ENCODE peak calls at places on chromosomes 16 and 17, in seven cellular contexts. H is coronary artery, O is K562, B is OCI-LY7, F is fibroblast of the aortic adventitia, N is GM12878, Z is heart left ventricle. X is an unnamed sample.

GRCh38 chr17:3739422-3740124 is 15.9 kb downstream of the HASPIN start:
- DNase-seq in O (no peak), Z (no peak), N (no peak), B (no peak), H (no peak), F (no peak), X (no peak)

GRCh38 chr17:40198576-40198975 is 20.5 kb upstream of the WIPF2 start:
- DNase-seq in H (no peak), N (no peak), B (no peak), O (no peak), F (no peak), Z (no peak), X (no peak)

GRCh38 chr16:19520861-19521331 is 1.0 kb downstream of the GDE1 start:
- DNase-seq in N (peak; percentile 27), Z (no peak), H (no peak), F (peak; percentile 43), B (peak; percentile 10), O (peak; percentile 86), X (no peak)

GRCh38 chr16:46650224-46650623 is 29.0 kb upstream of the SHCBP1 start:
- DNase-seq in H (no peak), B (no peak), F (peak; percentile 77), O (no peak), Z (no peak), N (no peak), X (peak; percentile 72)

GRCh38 chr17:44219636-44220210 is at the start of gene UBTF:
- DNase-seq in O (peak; percentile 71), Z (peak; percentile 84), H (no peak), B (peak; percentile 87), F (peak; percentile 43), N (no peak), X (no peak)

GRCh38 chr16:24499193-24499814 is 40.1 kb upstream of the RBBP6 start:
- DNase-seq in B (peak; percentile 31), Z (no peak), F (peak; percentile 24), N (no peak), O (peak; percentile 69), H (no peak), X (peak; percentile 46)

GRCh38 chr17:75720656-75721462 is at the start of gene ITGB4:
- DNase-seq in H (no peak), F (no peak), Z (peak; percentile 27), N (no peak), B (peak; percentile 75), O (peak; percentile 67), X (no peak)

GRCh38 chr17:34456121-34456520 is 93.1 kb upstream of the CCL1 start:
- DNase-seq in N (no peak), F (no peak), H (no peak), B (peak; percentile 22), Z (no peak), O (no peak), X (no peak)

GRCh38 chr17:59853168-59853918 is 39.4 kb downstream of the TUBD1 start:
- DNase-seq in O (peak; percentile 53), N (no peak), Z (no peak), F (peak; percentile 80), B (peak; percentile 95), H (no peak), X (peak; percentile 84)

GRCh38 chr17:6677158-6677831 is 25.7 kb downstream of the C17orf100 start:
- DNase-seq in H (no peak), N (no peak), O (no peak), Z (no peak), B (no peak), F (no peak), X (peak; percentile 9)

GRCh38 chr17:82848022-82848592 is 8.3 kb upstream of the ZNF750 start:
- DNase-seq in H (no peak), B (no peak), O (no peak), F (peak; percentile 24), Z (no peak), N (no peak), X (peak; percentile 12)

GRCh38 chr16:3017806-3018506 is at the start of gene CLDN6:
- DNase-seq in Z (no peak), B (peak; percentile 15), F (no peak), O (peak; percentile 60), N (no peak), H (no peak), X (no peak)

GRCh38 chr17:57574040-57574513 is 171.0 kb downstream of the CCDC182 start:
- DNase-seq in F (peak; percentile 78), Z (peak; percentile 66), O (no peak), N (no peak), B (no peak), H (peak; percentile 81), X (peak; percentile 89)

GRCh38 chr16:3045758-3046505 is 429 bp upstream of the MMP25 start:
- DNase-seq in H (no peak), N (no peak), Z (no peak), B (no peak), O (peak; percentile 33), F (no peak), X (no peak)

GRCh38 chr17:78151514-78152008 is 5.4 kb downstream of the C17orf99 start:
- DNase-seq in N (no peak), B (no peak), O (no peak), F (no peak), H (no peak), Z (peak; percentile 26), X (peak; percentile 83)

GRCh38 chr17:12492450-12492849 is 173.2 kb upstream of the MYOCD start:
- DNase-seq in H (no peak), Z (no peak), N (no peak), F (peak; percentile 60), B (no peak), O (no peak), X (peak; percentile 67)

GRCh38 chr16:84751947-84752346 is 52.1 kb downstream of the USP10 start:
- DNase-seq in F (no peak), B (no peak), N (peak; percentile 70), Z (no peak), O (no peak), H (no peak), X (no peak)

GRCh38 chr17:55230716-55231115 is 34.0 kb upstream of the HLF start:
- DNase-seq in B (no peak), Z (no peak), H (no peak), F (no peak), O (no peak), N (no peak), X (no peak)

GRCh38 chr16:30997887-30998711 is 12.3 kb downstream of the STX1B start:
- DNase-seq in O (no peak), H (no peak), F (peak; percentile 68), Z (no peak), N (no peak), B (no peak), X (peak; percentile 84)

GRCh38 chr17:51682115-51682514 is 421.8 kb downstream of the UTP18 start:
- DNase-seq in N (no peak), H (no peak), B (no peak), F (no peak), Z (no peak), O (no peak), X (no peak)
- H3K4me3 ChIP-seq in N (no peak overlapping the region), H (no peak overlapping the region), B (no peak overlapping the region), F (no peak overlapping the region), Z (no peak overlapping the region), O (no peak overlapping the region), X (no peak overlapping the region)

GRCh38 chr16:57297856-57298255 is 13.4 kb upstream of the PLLP start:
- DNase-seq in O (no peak), H (peak; percentile 55), Z (no peak), N (no peak), F (no peak), B (peak; percentile 67), X (no peak)

GRCh38 chr16:57300387-57301125 is 16.1 kb upstream of the PLLP start:
- DNase-seq in F (peak; percentile 99), N (peak; percentile 99), H (peak; percentile 99), B (peak; percentile 100), O (peak; percentile 96), Z (peak; percentile 98), X (peak; percentile 99)

GRCh38 chr16:57299009-57299718 is 14.7 kb upstream of the PLLP start:
- DNase-seq in O (peak; percentile 44), H (peak; percentile 63), Z (no peak), B (no peak), F (no peak), N (no peak), X (peak; percentile 89)

GRCh38 chr16:57301126-57301817 is 16.8 kb upstream of the PLLP start:
- DNase-seq in H (peak; percentile 78), F (no peak), Z (no peak), N (no peak), O (no peak), B (no peak), X (no peak)

DNA sequence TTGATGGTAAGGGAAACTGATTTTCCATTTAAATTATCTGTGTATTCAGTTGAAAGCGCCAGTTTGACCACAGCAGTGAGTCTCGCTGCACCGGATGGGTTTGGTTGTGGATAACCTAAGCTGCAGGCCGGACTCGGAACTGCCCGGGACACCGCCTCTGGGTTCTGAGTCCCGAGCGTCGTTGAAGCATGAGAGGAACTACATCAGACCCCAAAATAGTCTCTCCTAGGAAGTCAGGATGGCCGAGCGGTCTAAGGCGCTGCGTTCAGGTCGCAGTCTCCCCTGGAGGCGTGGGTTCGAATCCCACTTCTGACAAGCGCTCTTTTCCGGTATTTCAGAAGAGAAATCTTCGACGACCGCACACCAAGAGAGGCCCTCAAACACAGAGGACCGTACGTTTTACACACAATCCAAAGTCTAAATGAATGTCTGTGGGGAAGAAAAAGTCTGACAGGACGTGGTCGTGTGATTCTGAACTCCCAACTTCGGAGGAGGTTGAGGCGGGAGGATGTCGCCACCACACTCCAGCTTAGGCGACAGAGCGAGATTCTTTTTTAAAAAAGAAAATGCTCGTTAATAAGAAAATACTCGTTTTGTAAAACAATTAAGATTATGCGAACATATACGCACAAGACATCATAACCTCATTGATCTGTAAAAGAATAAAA is 15.4 kb upstream of the PLLP start:
- DNase-seq in H (peak; percentile 95), B (peak; percentile 93), N (peak; percentile 91), F (peak; percentile 98), Z (peak; percentile 90), O (peak; percentile 84), X (peak; percentile 99)
- TF ChIP-seq CTCF in H (peak; percentile 7), B (peak; percentile 25), N (no peak), F (peak; percentile 42), Z (no peak), O (no peak), X (peak; percentile 19)

DNA sequence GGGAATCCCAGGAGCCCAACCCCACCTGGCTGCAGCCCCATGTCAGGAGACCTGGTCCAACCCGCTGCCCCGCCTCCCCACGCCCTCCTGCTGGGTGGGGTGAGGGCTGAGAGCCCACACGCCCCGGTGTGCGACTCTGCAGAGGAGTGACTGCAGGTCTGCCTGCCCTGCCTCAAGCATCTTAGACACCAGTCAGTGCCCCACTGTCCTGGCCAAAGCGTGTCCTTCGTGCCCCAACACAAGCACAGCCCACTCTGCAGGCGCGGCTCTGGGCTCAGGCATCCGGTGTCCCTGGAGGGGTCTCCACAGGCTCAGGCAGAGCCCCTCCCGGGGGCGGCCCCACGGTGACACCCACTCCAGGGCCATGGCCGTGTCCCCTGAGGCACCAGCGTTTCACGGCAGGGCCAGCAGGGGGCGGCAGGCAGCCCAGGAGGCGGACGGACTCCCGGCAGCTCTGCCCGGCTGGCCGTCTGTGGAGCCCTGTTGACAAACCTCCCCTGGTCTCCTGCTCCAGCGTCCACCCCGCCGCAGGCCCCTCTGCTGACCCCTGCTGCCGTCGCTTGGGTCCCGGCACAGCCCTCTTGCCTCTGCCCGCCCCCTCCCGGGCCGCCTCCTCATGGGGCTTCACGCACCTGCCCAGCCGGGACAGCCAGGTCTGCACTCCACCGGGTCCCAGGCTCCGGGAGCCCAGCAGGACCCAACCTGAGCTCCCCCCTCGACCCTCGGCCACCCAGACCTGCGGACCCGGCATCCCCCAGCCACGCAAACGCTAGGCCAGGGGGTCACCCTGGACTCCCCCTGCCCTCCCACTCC is 8.6 kb upstream of the UBE2I start:
- DNase-seq in B (peak; percentile 69), F (peak; percentile 32), N (no peak), Z (peak; percentile 63), O (peak; percentile 87), H (no peak), X (peak; percentile 59)
- H3K4me3 ChIP-seq in B (peak overlapping the region; percentile 24), F (no peak overlapping the region), N (no peak overlapping the region), Z (no peak overlapping the region), O (no peak overlapping the region), H (peak overlapping the region; percentile 45), X (no peak overlapping the region)

GRCh38 chr16:58638148-58639036 is 8.8 kb upstream of the CNOT1 start:
- DNase-seq in B (no peak), N (no peak), F (peak; percentile 89), O (peak; percentile 30), H (no peak), Z (peak; percentile 20), X (peak; percentile 89)
- TF ChIP-seq CTCF in B (peak; percentile 34), N (no peak), F (peak; percentile 54), O (peak; percentile 56), H (no peak), Z (peak; percentile 33), X (peak; percentile 53)